ENCODE peak calls at places on chromosomes 2 and 18, in ten cellular contexts. One of them, this sample, is unnamed. For H3K36me3, the result is how much of the 10 kb centered on the place peaks cover.

GRCh38 chr2:72000110-72000509 is 147.6 kb downstream of the CYP26B1 start:
- DNase-seq in right lobe of liver: no peak
- DNase-seq in Peyer's patch: peak
- DNase-seq in NT2/D1: no peak
- DNase-seq in CD8-positive, alpha-beta memory T cell: no peak
- DNase-seq in CD8-positive, alpha-beta T cell: no peak
- DNase-seq in left ventricle myocardium inferior: no peak
- DNase-seq in fibroblast of lung: no peak
- DNase-seq in lower lobe of right lung: no peak
- DNase-seq in stomach: no peak
- DNase-seq in this sample: no peak

GRCh38 chr2:74877781-74878433 is 44.0 kb downstream of the HK2 start:
- DNase-seq in fibroblast of lung: no peak
- DNase-seq in right lobe of liver: no peak
- DNase-seq in CD8-positive, alpha-beta T cell: no peak
- DNase-seq in stomach: no peak
- DNase-seq in NT2/D1: no peak
- DNase-seq in lower lobe of right lung: no peak
- DNase-seq in left ventricle myocardium inferior: no peak
- DNase-seq in Peyer's patch: no peak
- DNase-seq in CD8-positive, alpha-beta memory T cell: no peak
- DNase-seq in this sample: no peak

GRCh38 chr18:9827211-9827855 is 58.4 kb upstream of the TXNDC2 start:
- DNase-seq in CD8-positive, alpha-beta T cell: no peak
- DNase-seq in CD8-positive, alpha-beta memory T cell: no peak
- DNase-seq in NT2/D1: no peak
- DNase-seq in Peyer's patch: no peak
- DNase-seq in fibroblast of lung: no peak
- DNase-seq in left ventricle myocardium inferior: no peak
- DNase-seq in lower lobe of right lung: no peak
- DNase-seq in stomach: no peak
- DNase-seq in right lobe of liver: no peak
- DNase-seq in this sample: no peak

GRCh38 chr18:10563886-10564285 is 38.1 kb downstream of the NAPG start:
- DNase-seq in Peyer's patch: no peak
- DNase-seq in CD8-positive, alpha-beta T cell: no peak
- DNase-seq in right lobe of liver: no peak
- DNase-seq in stomach: no peak
- DNase-seq in lower lobe of right lung: no peak
- DNase-seq in fibroblast of lung: no peak
- DNase-seq in CD8-positive, alpha-beta memory T cell: no peak
- DNase-seq in NT2/D1: no peak
- DNase-seq in left ventricle myocardium inferior: peak
- DNase-seq in this sample: no peak

GRCh38 chr2:213723051-213723560 is 438.8 kb downstream of the SPAG16 start:
- DNase-seq in left ventricle myocardium inferior: no peak
- DNase-seq in CD8-positive, alpha-beta memory T cell: no peak
- DNase-seq in CD8-positive, alpha-beta T cell: no peak
- DNase-seq in lower lobe of right lung: no peak
- DNase-seq in stomach: no peak
- DNase-seq in right lobe of liver: no peak
- DNase-seq in fibroblast of lung: no peak
- DNase-seq in NT2/D1: peak
- DNase-seq in Peyer's patch: no peak
- DNase-seq in this sample: no peak

GRCh38 chr2:128585706-128586105 is 267.0 kb upstream of the HS6ST1 start:
- DNase-seq in left ventricle myocardium inferior: no peak
- DNase-seq in stomach: peak
- DNase-seq in CD8-positive, alpha-beta T cell: no peak
- DNase-seq in NT2/D1: no peak
- DNase-seq in CD8-positive, alpha-beta memory T cell: no peak
- DNase-seq in lower lobe of right lung: no peak
- DNase-seq in Peyer's patch: peak
- DNase-seq in right lobe of liver: no peak
- DNase-seq in fibroblast of lung: peak
- DNase-seq in this sample: no peak

GRCh38 chr2:191333911-191334357 is 88.7 kb downstream of the MYO1B start:
- DNase-seq in lower lobe of right lung: no peak
- DNase-seq in left ventricle myocardium inferior: no peak
- DNase-seq in fibroblast of lung: peak
- DNase-seq in NT2/D1: no peak
- DNase-seq in right lobe of liver: no peak
- DNase-seq in CD8-positive, alpha-beta T cell: no peak
- DNase-seq in stomach: no peak
- DNase-seq in CD8-positive, alpha-beta memory T cell: no peak
- DNase-seq in Peyer's patch: no peak
- DNase-seq in this sample: no peak

GRCh38 chr2:25257032-25257455 is 84.7 kb downstream of the DNMT3A start:
- DNase-seq in lower lobe of right lung: no peak
- DNase-seq in fibroblast of lung: peak
- DNase-seq in right lobe of liver: no peak
- DNase-seq in NT2/D1: no peak
- DNase-seq in Peyer's patch: no peak
- DNase-seq in CD8-positive, alpha-beta memory T cell: no peak
- DNase-seq in left ventricle myocardium inferior: no peak
- DNase-seq in stomach: no peak
- DNase-seq in CD8-positive, alpha-beta T cell: no peak
- DNase-seq in this sample: no peak

GRCh38 chr18:675307-675706 is 17.9 kb downstream of the TYMS start:
- DNase-seq in CD8-positive, alpha-beta T cell: no peak
- DNase-seq in Peyer's patch: no peak
- DNase-seq in CD8-positive, alpha-beta memory T cell: no peak
- DNase-seq in right lobe of liver: no peak
- DNase-seq in lower lobe of right lung: no peak
- DNase-seq in left ventricle myocardium inferior: no peak
- DNase-seq in fibroblast of lung: no peak
- DNase-seq in NT2/D1: no peak
- DNase-seq in stomach: no peak
- DNase-seq in this sample: no peak

GRCh38 chr18:676069-676468 is 18.6 kb downstream of the TYMS start:
- DNase-seq in Peyer's patch: no peak
- DNase-seq in CD8-positive, alpha-beta T cell: no peak
- DNase-seq in left ventricle myocardium inferior: peak
- DNase-seq in NT2/D1: no peak
- DNase-seq in CD8-positive, alpha-beta memory T cell: no peak
- DNase-seq in stomach: no peak
- DNase-seq in fibroblast of lung: no peak
- DNase-seq in right lobe of liver: no peak
- DNase-seq in lower lobe of right lung: no peak
- DNase-seq in this sample: no peak

GRCh38 chr18:673769-674168 is 16.3 kb downstream of the TYMS start:
- DNase-seq in Peyer's patch: no peak
- DNase-seq in fibroblast of lung: no peak
- DNase-seq in CD8-positive, alpha-beta memory T cell: no peak
- DNase-seq in right lobe of liver: no peak
- DNase-seq in NT2/D1: no peak
- DNase-seq in lower lobe of right lung: no peak
- DNase-seq in CD8-positive, alpha-beta T cell: no peak
- DNase-seq in stomach: no peak
- DNase-seq in left ventricle myocardium inferior: no peak
- DNase-seq in this sample: no peak

GRCh38 chr18:671405-671804 is 14.0 kb downstream of the TYMS start:
- DNase-seq in left ventricle myocardium inferior: no peak
- DNase-seq in right lobe of liver: no peak
- DNase-seq in stomach: no peak
- DNase-seq in Peyer's patch: no peak
- DNase-seq in CD8-positive, alpha-beta T cell: no peak
- DNase-seq in fibroblast of lung: no peak
- DNase-seq in NT2/D1: no peak
- DNase-seq in CD8-positive, alpha-beta memory T cell: no peak
- DNase-seq in lower lobe of right lung: no peak
- DNase-seq in this sample: no peak

GRCh38 chr18:673317-673716 is 15.9 kb downstream of the TYMS start:
- DNase-seq in left ventricle myocardium inferior: no peak
- DNase-seq in right lobe of liver: no peak
- DNase-seq in NT2/D1: no peak
- DNase-seq in lower lobe of right lung: no peak
- DNase-seq in fibroblast of lung: no peak
- DNase-seq in Peyer's patch: no peak
- DNase-seq in CD8-positive, alpha-beta T cell: no peak
- DNase-seq in CD8-positive, alpha-beta memory T cell: no peak
- DNase-seq in stomach: no peak
- DNase-seq in this sample: no peak
- H3K36me3 ChIP-seq in left ventricle myocardium inferior: half or more
- H3K36me3 ChIP-seq in right lobe of liver: half or more
- H3K36me3 ChIP-seq in NT2/D1: half or more
- H3K36me3 ChIP-seq in lower lobe of right lung: half or more
- H3K36me3 ChIP-seq in fibroblast of lung: under half
- H3K36me3 ChIP-seq in Peyer's patch: half or more
- H3K36me3 ChIP-seq in CD8-positive, alpha-beta T cell: under half
- H3K36me3 ChIP-seq in CD8-positive, alpha-beta memory T cell: under half
- H3K36me3 ChIP-seq in stomach: under half
- H3K36me3 ChIP-seq in this sample: under half

DNA sequence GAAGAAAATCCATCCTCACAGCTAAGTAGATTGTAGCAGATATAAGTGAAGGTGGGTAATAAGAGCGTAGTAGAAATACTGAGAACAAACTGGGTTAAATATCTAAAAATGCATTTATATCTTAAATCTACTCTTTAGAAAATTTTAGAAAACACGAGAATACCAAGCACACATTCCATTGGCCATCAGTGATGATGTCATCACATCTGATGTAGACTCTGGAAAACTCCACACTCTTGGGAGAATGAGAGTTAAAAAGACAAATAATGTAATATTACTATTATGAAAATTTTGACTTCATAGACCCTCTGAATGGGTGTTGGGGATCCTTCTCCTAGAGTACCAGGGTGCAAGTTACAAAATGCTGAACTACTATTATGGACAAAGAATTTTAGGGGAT is 3.7 kb downstream of the RIOK3 start:
- DNase-seq in left ventricle myocardium inferior: no peak
- DNase-seq in Peyer's patch: no peak
- DNase-seq in CD8-positive, alpha-beta memory T cell: no peak
- DNase-seq in stomach: no peak
- DNase-seq in fibroblast of lung: no peak
- DNase-seq in lower lobe of right lung: no peak
- DNase-seq in right lobe of liver: no peak
- DNase-seq in NT2/D1: no peak
- DNase-seq in CD8-positive, alpha-beta T cell: no peak
- DNase-seq in this sample: no peak
- H3K36me3 ChIP-seq in left ventricle myocardium inferior: under half
- H3K36me3 ChIP-seq in Peyer's patch: under half
- H3K36me3 ChIP-seq in CD8-positive, alpha-beta memory T cell: under half
- H3K36me3 ChIP-seq in stomach: under half
- H3K36me3 ChIP-seq in fibroblast of lung: under half
- H3K36me3 ChIP-seq in lower lobe of right lung: under half
- H3K36me3 ChIP-seq in right lobe of liver: under half
- H3K36me3 ChIP-seq in NT2/D1: under half
- H3K36me3 ChIP-seq in CD8-positive, alpha-beta T cell: under half
- H3K36me3 ChIP-seq in this sample: under half

GRCh38 chr2:20623741-20624155 is 27.1 kb downstream of the HS1BP3 start:
- DNase-seq in fibroblast of lung: no peak
- DNase-seq in NT2/D1: no peak
- DNase-seq in CD8-positive, alpha-beta memory T cell: peak
- DNase-seq in Peyer's patch: peak
- DNase-seq in lower lobe of right lung: peak
- DNase-seq in CD8-positive, alpha-beta T cell: no peak
- DNase-seq in stomach: no peak
- DNase-seq in left ventricle myocardium inferior: peak
- DNase-seq in right lobe of liver: peak
- DNase-seq in this sample: peak

GRCh38 chr2:20621366-20622295 is 29.3 kb downstream of the HS1BP3 start:
- DNase-seq in stomach: peak
- DNase-seq in lower lobe of right lung: peak
- DNase-seq in left ventricle myocardium inferior: peak
- DNase-seq in right lobe of liver: peak
- DNase-seq in CD8-positive, alpha-beta T cell: no peak
- DNase-seq in Peyer's patch: peak
- DNase-seq in CD8-positive, alpha-beta memory T cell: peak
- DNase-seq in fibroblast of lung: no peak
- DNase-seq in NT2/D1: no peak
- DNase-seq in this sample: no peak

GRCh38 chr2:20622296-20622686 is 28.6 kb downstream of the HS1BP3 start:
- DNase-seq in right lobe of liver: peak
- DNase-seq in CD8-positive, alpha-beta memory T cell: no peak
- DNase-seq in NT2/D1: no peak
- DNase-seq in stomach: no peak
- DNase-seq in Peyer's patch: no peak
- DNase-seq in lower lobe of right lung: peak
- DNase-seq in fibroblast of lung: no peak
- DNase-seq in CD8-positive, alpha-beta T cell: no peak
- DNase-seq in left ventricle myocardium inferior: peak
- DNase-seq in this sample: no peak

GRCh38 chr2:20623241-20623640 is 27.7 kb downstream of the HS1BP3 start:
- DNase-seq in Peyer's patch: peak
- DNase-seq in CD8-positive, alpha-beta memory T cell: peak
- DNase-seq in lower lobe of right lung: peak
- DNase-seq in CD8-positive, alpha-beta T cell: no peak
- DNase-seq in fibroblast of lung: no peak
- DNase-seq in right lobe of liver: peak
- DNase-seq in stomach: no peak
- DNase-seq in NT2/D1: no peak
- DNase-seq in left ventricle myocardium inferior: peak
- DNase-seq in this sample: no peak

DNA sequence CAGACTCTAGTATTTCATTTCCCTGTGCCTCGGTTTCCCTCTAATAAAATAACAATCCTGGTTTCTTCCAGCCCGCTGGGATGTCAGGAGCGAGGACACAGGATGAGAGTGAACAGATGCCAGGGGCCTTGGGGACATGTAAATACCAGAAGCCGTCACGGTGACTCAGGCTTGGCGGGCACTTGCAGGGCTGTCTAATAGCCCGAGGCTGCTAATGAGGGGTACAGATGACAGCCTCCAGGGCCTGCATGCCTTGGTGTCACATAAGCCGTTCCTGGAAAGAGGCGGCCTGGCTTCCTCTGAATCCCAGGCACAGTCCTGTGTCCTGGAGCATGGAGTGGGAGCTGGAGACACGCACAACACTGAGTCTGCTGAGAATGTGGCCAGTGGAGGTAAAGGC is 28.2 kb downstream of the HS1BP3 start:
- DNase-seq in right lobe of liver: peak
- DNase-seq in Peyer's patch: peak
- DNase-seq in lower lobe of right lung: peak
- DNase-seq in CD8-positive, alpha-beta memory T cell: peak
- DNase-seq in left ventricle myocardium inferior: peak
- DNase-seq in stomach: no peak
- DNase-seq in CD8-positive, alpha-beta T cell: no peak
- DNase-seq in NT2/D1: no peak
- DNase-seq in fibroblast of lung: no peak
- DNase-seq in this sample: no peak
- H3K36me3 ChIP-seq in right lobe of liver: under half
- H3K36me3 ChIP-seq in Peyer's patch: under half
- H3K36me3 ChIP-seq in lower lobe of right lung: half or more
- H3K36me3 ChIP-seq in CD8-positive, alpha-beta memory T cell: under half
- H3K36me3 ChIP-seq in left ventricle myocardium inferior: under half
- H3K36me3 ChIP-seq in stomach: under half
- H3K36me3 ChIP-seq in CD8-positive, alpha-beta T cell: under half
- H3K36me3 ChIP-seq in NT2/D1: under half
- H3K36me3 ChIP-seq in fibroblast of lung: under half
- H3K36me3 ChIP-seq in this sample: under half

DNA sequence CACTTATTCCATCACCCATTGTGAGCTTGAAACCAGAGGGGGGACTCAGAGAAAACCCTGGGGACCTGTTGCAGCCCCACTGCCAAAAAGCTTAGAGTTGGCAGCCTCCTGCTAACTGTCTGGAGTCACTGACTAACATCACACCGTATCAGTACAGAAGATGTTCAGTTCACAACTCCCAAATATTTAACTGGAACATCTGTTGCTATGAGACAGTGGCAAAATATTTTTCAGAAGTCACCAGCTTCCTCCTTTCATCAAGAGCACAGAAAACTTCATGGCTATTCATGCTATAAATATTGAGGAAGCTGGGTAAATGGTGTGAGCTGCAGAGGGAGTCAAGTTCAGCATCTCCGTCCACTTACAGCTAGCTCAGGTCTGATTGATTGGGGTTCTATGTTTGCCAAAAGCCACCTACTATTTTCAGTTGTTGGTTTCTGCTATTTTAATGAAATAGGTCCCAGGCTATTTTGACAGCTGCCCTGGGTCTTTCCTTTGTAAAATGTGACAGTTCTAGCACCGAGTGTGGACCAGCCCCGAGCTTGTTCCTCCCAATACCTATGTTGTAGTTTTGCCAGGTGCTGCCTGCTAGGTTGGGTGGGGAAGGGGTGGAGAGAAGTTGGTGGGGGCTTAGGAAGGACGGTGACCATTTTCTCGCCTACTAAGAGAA is 9.8 kb downstream of the TUBB6 start:
- DNase-seq in Peyer's patch: peak
- DNase-seq in stomach: no peak
- DNase-seq in right lobe of liver: no peak
- DNase-seq in lower lobe of right lung: no peak
- DNase-seq in CD8-positive, alpha-beta T cell: no peak
- DNase-seq in CD8-positive, alpha-beta memory T cell: no peak
- DNase-seq in fibroblast of lung: peak
- DNase-seq in left ventricle myocardium inferior: no peak
- DNase-seq in NT2/D1: no peak
- DNase-seq in this sample: no peak
- H3K36me3 ChIP-seq in Peyer's patch: under half
- H3K36me3 ChIP-seq in stomach: under half
- H3K36me3 ChIP-seq in right lobe of liver: under half
- H3K36me3 ChIP-seq in lower lobe of right lung: half or more
- H3K36me3 ChIP-seq in CD8-positive, alpha-beta T cell: under half
- H3K36me3 ChIP-seq in CD8-positive, alpha-beta memory T cell: under half
- H3K36me3 ChIP-seq in fibroblast of lung: under half
- H3K36me3 ChIP-seq in left ventricle myocardium inferior: under half
- H3K36me3 ChIP-seq in NT2/D1: half or more
- H3K36me3 ChIP-seq in this sample: under half

This sample was measured in mucosa of descending colon.